ENCODE peak calls at places on chromosomes 16 and 17, in six cellular contexts. One of them, this sample, is unnamed. For H3K4me1, the result is how much of the 10 kb centered on the place peaks cover.

GRCh38 chr17:37176683-37177082 is 199.1 kb upstream of the C17orf78 start:
- DNase-seq in cardiac muscle cell: no peak
- DNase-seq in adrenal gland: no peak
- DNase-seq in left ventricle myocardium inferior: no peak
- DNase-seq in prostate gland: no peak
- DNase-seq in transverse colon: no peak
- DNase-seq in this sample: no peak

GRCh38 chr17:4739122-4740024 is at the start of the genes CXCL16 and ZMYND15:
- DNase-seq in adrenal gland: peak
- DNase-seq in transverse colon: peak
- DNase-seq in cardiac muscle cell: peak
- DNase-seq in prostate gland: peak
- DNase-seq in left ventricle myocardium inferior: peak
- DNase-seq in this sample: peak

GRCh38 chr17:42679492-42680330 is 1.9 kb downstream of the CCR10 start:
- DNase-seq in cardiac muscle cell: peak
- DNase-seq in transverse colon: peak
- DNase-seq in left ventricle myocardium inferior: peak
- DNase-seq in adrenal gland: peak
- DNase-seq in prostate gland: peak
- DNase-seq in this sample: peak

GRCh38 chr17:19390951-19391350 is 4.0 kb upstream of the MFAP4 start:
- DNase-seq in prostate gland: no peak
- DNase-seq in transverse colon: no peak
- DNase-seq in cardiac muscle cell: no peak
- DNase-seq in adrenal gland: no peak
- DNase-seq in left ventricle myocardium inferior: no peak
- DNase-seq in this sample: peak

GRCh38 chr17:32806646-32807045 is 70.3 kb downstream of the MYO1D start:
- DNase-seq in adrenal gland: no peak
- DNase-seq in cardiac muscle cell: no peak
- DNase-seq in transverse colon: no peak
- DNase-seq in left ventricle myocardium inferior: no peak
- DNase-seq in prostate gland: no peak
- DNase-seq in this sample: no peak

GRCh38 chr17:71409712-71410111 is 711.1 kb upstream of the SOX9 start:
- DNase-seq in prostate gland: no peak
- DNase-seq in transverse colon: no peak
- DNase-seq in adrenal gland: no peak
- DNase-seq in left ventricle myocardium inferior: no peak
- DNase-seq in cardiac muscle cell: peak
- DNase-seq in this sample: no peak

GRCh38 chr17:47621293-47622178 is 28.2 kb upstream of the KPNB1 start:
- DNase-seq in prostate gland: peak
- DNase-seq in left ventricle myocardium inferior: no peak
- DNase-seq in adrenal gland: peak
- DNase-seq in transverse colon: no peak
- DNase-seq in cardiac muscle cell: peak
- DNase-seq in this sample: peak

GRCh38 chr17:31389673-31390381 is 1.6 kb upstream of the RAB11FIP4 start:
- DNase-seq in prostate gland: no peak
- DNase-seq in cardiac muscle cell: no peak
- DNase-seq in adrenal gland: peak
- DNase-seq in transverse colon: no peak
- DNase-seq in left ventricle myocardium inferior: no peak
- DNase-seq in this sample: no peak

GRCh38 chr17:40347319-40348135 is 17.0 kb downstream of the GJD3 start:
- DNase-seq in prostate gland: no peak
- DNase-seq in adrenal gland: peak
- DNase-seq in transverse colon: no peak
- DNase-seq in left ventricle myocardium inferior: no peak
- DNase-seq in cardiac muscle cell: no peak
- DNase-seq in this sample: no peak

GRCh38 chr17:35245196-35245486 is 2.3 kb downstream of the SLFN5 start:
- DNase-seq in cardiac muscle cell: peak
- DNase-seq in left ventricle myocardium inferior: no peak
- DNase-seq in transverse colon: no peak
- DNase-seq in prostate gland: no peak
- DNase-seq in adrenal gland: no peak
- DNase-seq in this sample: no peak

GRCh38 chr17:77546772-77547201 is 406.0 kb downstream of the SEC14L1 start:
- DNase-seq in adrenal gland: no peak
- DNase-seq in prostate gland: no peak
- DNase-seq in cardiac muscle cell: peak
- DNase-seq in transverse colon: peak
- DNase-seq in left ventricle myocardium inferior: no peak
- DNase-seq in this sample: no peak

GRCh38 chr16:81175325-81175891 is 63.1 kb upstream of the BCO1 start:
- DNase-seq in prostate gland: peak
- DNase-seq in cardiac muscle cell: peak
- DNase-seq in adrenal gland: no peak
- DNase-seq in left ventricle myocardium inferior: no peak
- DNase-seq in transverse colon: no peak
- DNase-seq in this sample: no peak

GRCh38 chr16:19830902-19831555 is 53.6 kb downstream of the GPRC5B start:
- DNase-seq in adrenal gland: no peak
- DNase-seq in prostate gland: no peak
- DNase-seq in cardiac muscle cell: no peak
- DNase-seq in transverse colon: no peak
- DNase-seq in left ventricle myocardium inferior: no peak
- DNase-seq in this sample: no peak

GRCh38 chr17:31527606-31528005 is 136.1 kb downstream of the RAB11FIP4 start:
- DNase-seq in adrenal gland: no peak
- DNase-seq in prostate gland: peak
- DNase-seq in transverse colon: no peak
- DNase-seq in cardiac muscle cell: peak
- DNase-seq in left ventricle myocardium inferior: no peak
- DNase-seq in this sample: no peak

GRCh38 chr16:76222853-76223252 is 54.3 kb upstream of the CNTNAP4 start:
- DNase-seq in left ventricle myocardium inferior: no peak
- DNase-seq in cardiac muscle cell: no peak
- DNase-seq in prostate gland: no peak
- DNase-seq in transverse colon: no peak
- DNase-seq in adrenal gland: no peak
- DNase-seq in this sample: no peak

GRCh38 chr17:68198931-68199836 is 48.7 kb upstream of the AMZ2 start:
- DNase-seq in adrenal gland: no peak
- DNase-seq in left ventricle myocardium inferior: no peak
- DNase-seq in cardiac muscle cell: no peak
- DNase-seq in transverse colon: no peak
- DNase-seq in prostate gland: no peak
- DNase-seq in this sample: no peak

GRCh38 chr16:69417537-69418199 is 6.8 kb upstream of the CYB5B start:
- DNase-seq in cardiac muscle cell: peak
- DNase-seq in adrenal gland: peak
- DNase-seq in prostate gland: peak
- DNase-seq in left ventricle myocardium inferior: no peak
- DNase-seq in transverse colon: no peak
- DNase-seq in this sample: no peak

GRCh38 chr17:39679521-39680192 is 8.2 kb downstream of the PGAP3 start:
- DNase-seq in cardiac muscle cell: no peak
- DNase-seq in prostate gland: no peak
- DNase-seq in transverse colon: no peak
- DNase-seq in adrenal gland: no peak
- DNase-seq in left ventricle myocardium inferior: peak
- DNase-seq in this sample: no peak

GRCh38 chr17:13931111-13931526 is 138.2 kb upstream of the COX10 start:
- DNase-seq in adrenal gland: peak
- DNase-seq in cardiac muscle cell: peak
- DNase-seq in transverse colon: peak
- DNase-seq in left ventricle myocardium inferior: no peak
- DNase-seq in prostate gland: peak
- DNase-seq in this sample: peak

GRCh38 chr16:11361751-11362742 is 16.8 kb downstream of the RMI2 start:
- DNase-seq in cardiac muscle cell: no peak
- DNase-seq in adrenal gland: no peak
- DNase-seq in left ventricle myocardium inferior: no peak
- DNase-seq in transverse colon: no peak
- DNase-seq in prostate gland: no peak
- DNase-seq in this sample: no peak

GRCh38 chr17:31299624-31300023 is 2.6 kb upstream of the OMG start:
- DNase-seq in cardiac muscle cell: no peak
- DNase-seq in transverse colon: no peak
- DNase-seq in left ventricle myocardium inferior: no peak
- DNase-seq in prostate gland: no peak
- DNase-seq in adrenal gland: no peak
- DNase-seq in this sample: no peak

DNA sequence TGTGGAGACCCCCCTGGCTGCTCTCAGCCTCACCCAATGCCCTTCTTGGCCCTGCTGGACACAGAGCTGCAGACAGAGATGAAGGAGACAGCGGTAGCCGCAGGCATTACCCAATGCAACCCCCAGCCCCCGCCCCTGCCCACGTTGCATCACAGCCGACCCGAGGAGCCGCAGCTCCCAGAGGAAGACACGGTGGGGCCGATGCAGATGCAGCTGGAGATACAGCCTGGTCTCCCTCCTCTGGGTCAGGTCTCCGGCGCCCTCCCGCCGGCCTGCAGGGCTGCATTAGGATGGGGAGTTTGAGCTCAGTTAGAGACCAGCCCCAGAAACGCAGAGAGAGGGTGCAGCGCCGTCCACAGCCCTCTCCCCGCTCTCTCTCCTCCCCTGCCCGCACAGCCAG is 19.4 kb upstream of the UBE2I start:
- DNase-seq in transverse colon: no peak
- DNase-seq in cardiac muscle cell: peak
- DNase-seq in left ventricle myocardium inferior: no peak
- DNase-seq in prostate gland: no peak
- DNase-seq in adrenal gland: no peak
- DNase-seq in this sample: no peak
- H3K4me1 ChIP-seq in transverse colon: under half
- H3K4me1 ChIP-seq in cardiac muscle cell: under half
- H3K4me1 ChIP-seq in left ventricle myocardium inferior: under half
- H3K4me1 ChIP-seq in prostate gland: under half
- H3K4me1 ChIP-seq in adrenal gland: under half
- H3K4me1 ChIP-seq in this sample: under half

DNA sequence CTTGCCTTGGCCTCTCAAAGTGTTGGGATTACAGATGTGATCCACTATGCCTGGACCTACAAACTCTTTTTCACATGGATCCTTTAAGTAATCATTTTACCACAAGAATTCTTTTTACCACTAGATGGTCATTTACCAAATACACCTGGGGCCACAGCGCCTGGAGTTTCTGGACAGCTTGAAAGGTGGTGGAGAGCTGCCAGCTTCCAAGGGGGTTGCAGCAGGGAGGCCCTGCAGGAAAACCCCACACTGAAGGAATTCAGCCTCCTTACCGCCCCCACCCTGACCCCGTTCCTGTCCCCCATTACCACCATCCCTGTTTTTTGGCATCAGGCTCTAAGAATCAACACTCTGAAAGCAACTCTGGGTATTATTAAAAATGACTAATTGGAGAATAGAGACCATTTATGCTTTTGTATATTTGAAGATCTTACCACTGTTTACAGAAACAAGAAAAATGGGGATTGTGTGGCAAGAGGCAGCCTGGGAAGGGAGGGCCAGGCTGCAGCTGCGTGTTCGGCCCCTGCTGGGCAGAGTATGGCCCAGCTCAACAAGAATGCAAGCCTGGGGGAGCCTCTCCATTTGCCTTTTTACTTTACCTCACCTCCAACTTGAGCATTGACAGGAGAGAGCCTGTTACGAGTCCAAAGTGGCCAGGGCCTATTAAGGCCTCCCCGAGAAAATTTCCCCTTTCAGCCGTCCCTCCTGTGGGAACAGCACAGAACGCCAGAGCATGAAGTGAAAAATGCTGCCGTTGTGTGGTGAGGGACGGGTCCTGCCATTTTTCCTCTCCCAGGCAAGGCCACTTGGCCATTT is 209.9 kb downstream of the ZFHX3 start:
- DNase-seq in left ventricle myocardium inferior: no peak
- DNase-seq in cardiac muscle cell: no peak
- DNase-seq in adrenal gland: peak
- DNase-seq in prostate gland: no peak
- DNase-seq in transverse colon: no peak
- DNase-seq in this sample: no peak
- TF ChIP-seq CTCF in left ventricle myocardium inferior: no peak
- TF ChIP-seq CTCF in cardiac muscle cell: no peak
- TF ChIP-seq CTCF in adrenal gland: no peak
- TF ChIP-seq CTCF in prostate gland: no peak
- TF ChIP-seq CTCF in transverse colon: no peak
- TF ChIP-seq CTCF in this sample: no peak

GRCh38 chr16:23055481-23055880 is 93.8 kb downstream of the USP31 start:
- DNase-seq in prostate gland: no peak
- DNase-seq in cardiac muscle cell: no peak
- DNase-seq in transverse colon: no peak
- DNase-seq in adrenal gland: no peak
- DNase-seq in left ventricle myocardium inferior: no peak
- DNase-seq in this sample: no peak

GRCh38 chr16:23057013-23057596 is 92.1 kb downstream of the USP31 start:
- DNase-seq in adrenal gland: no peak
- DNase-seq in prostate gland: no peak
- DNase-seq in left ventricle myocardium inferior: no peak
- DNase-seq in transverse colon: no peak
- DNase-seq in cardiac muscle cell: no peak
- DNase-seq in this sample: no peak

GRCh38 chr16:23058576-23058975 is 90.7 kb downstream of the USP31 start:
- DNase-seq in adrenal gland: no peak
- DNase-seq in left ventricle myocardium inferior: no peak
- DNase-seq in prostate gland: no peak
- DNase-seq in cardiac muscle cell: no peak
- DNase-seq in transverse colon: no peak
- DNase-seq in this sample: no peak

GRCh38 chr16:23048164-23048563 is 101.1 kb downstream of the USP31 start:
- DNase-seq in left ventricle myocardium inferior: no peak
- DNase-seq in prostate gland: no peak
- DNase-seq in cardiac muscle cell: no peak
- DNase-seq in adrenal gland: no peak
- DNase-seq in transverse colon: no peak
- DNase-seq in this sample: no peak

DNA sequence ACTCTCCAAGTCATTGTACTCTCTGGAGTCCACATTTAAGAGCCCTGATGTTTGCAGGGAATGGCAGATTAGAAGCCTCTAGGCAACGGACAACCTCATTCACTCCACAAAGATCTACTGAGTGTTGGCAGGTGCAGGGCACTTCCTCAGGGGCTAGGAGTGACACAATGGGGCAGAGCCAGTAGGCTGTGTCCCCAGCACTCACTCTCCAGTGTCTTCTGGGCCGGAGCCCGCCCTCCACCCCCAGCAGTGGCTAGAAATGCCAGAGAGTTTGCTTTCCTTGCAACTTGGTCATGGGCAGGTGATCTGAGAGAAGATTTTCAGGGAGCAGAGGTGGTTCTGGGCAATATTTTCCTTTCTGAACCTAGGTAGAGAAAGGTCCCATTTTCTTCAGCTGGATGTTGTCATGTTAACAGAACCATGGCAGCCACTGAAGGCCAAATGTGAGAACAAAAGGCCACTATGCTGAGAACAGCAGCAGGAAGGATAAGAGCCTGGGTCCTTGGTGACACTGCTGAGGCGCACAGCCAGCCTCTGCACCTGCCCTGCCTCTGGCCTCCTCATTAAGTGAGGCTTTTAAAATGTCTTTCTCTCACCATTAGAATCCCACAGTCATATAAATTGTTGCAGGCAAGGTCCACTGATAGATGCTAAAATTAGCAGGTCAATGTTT is 96.2 kb downstream of the USP31 start:
- DNase-seq in cardiac muscle cell: no peak
- DNase-seq in transverse colon: no peak
- DNase-seq in adrenal gland: no peak
- DNase-seq in left ventricle myocardium inferior: no peak
- DNase-seq in prostate gland: no peak
- DNase-seq in this sample: no peak
- H3K4me3 ChIP-seq in cardiac muscle cell: no peak
- H3K4me3 ChIP-seq in transverse colon: no peak
- H3K4me3 ChIP-seq in adrenal gland: no peak
- H3K4me3 ChIP-seq in left ventricle myocardium inferior: no peak
- H3K4me3 ChIP-seq in prostate gland: no peak
- H3K4me3 ChIP-seq in this sample: no peak

GRCh38 chr16:16141784-16142396 is 81.4 kb downstream of the ABCC6 start:
- DNase-seq in cardiac muscle cell: no peak
- DNase-seq in prostate gland: no peak
- DNase-seq in left ventricle myocardium inferior: no peak
- DNase-seq in adrenal gland: no peak
- DNase-seq in transverse colon: no peak
- DNase-seq in this sample: no peak
- H3K4me1 ChIP-seq in cardiac muscle cell: under half
- H3K4me1 ChIP-seq in prostate gland: under half
- H3K4me1 ChIP-seq in left ventricle myocardium inferior: under half
- H3K4me1 ChIP-seq in adrenal gland: under half
- H3K4me1 ChIP-seq in transverse colon: under half
- H3K4me1 ChIP-seq in this sample: under half